ENCODE peak calls at places on chromosomes 6 and 20, in eight cellular contexts. U is BJ, O is body of pancreas, A is neural progenitor cell, L is A549, P is fibroblast of mammary gland, I is nephron progenitor cell, D is brain microvascular endothelial cell. J is an unnamed sample.
A peak's percentile ranks its signal among the peaks of the same experiment; 100 is the strongest.

GRCh38 chr6:5031150-5031549 is 27.3 kb upstream of the RPP40 start:
- DNase-seq in L (no peak), D (no peak), P (no peak), O (no peak), A (no peak), U (no peak), I (no peak), J (no peak)

GRCh38 chr6:52815167-52816092 is 11.8 kb upstream of the GSTA1 start:
- DNase-seq in D (peak; percentile 52), I (peak; percentile 57), L (peak; percentile 64), U (no peak), P (peak; percentile 58), A (peak; percentile 61), O (peak; percentile 73), J (no peak)

GRCh38 chr20:59831901-59832240 is 101.6 kb downstream of the SYCP2 start:
- DNase-seq in O (no peak), I (no peak), D (no peak), A (no peak), P (no peak), U (no peak), L (no peak), J (no peak)

GRCh38 chr6:117417851-117418250 is 7.9 kb downstream of the ROS1 start:
- DNase-seq in A (no peak), O (no peak), D (no peak), P (no peak), L (no peak), U (no peak), I (no peak), J (no peak)

GRCh38 chr6:64254558-64254957 is 619.0 kb downstream of the PHF3 start:
- DNase-seq in I (no peak), O (no peak), L (no peak), U (no peak), A (no peak), P (no peak), D (no peak), J (no peak)

GRCh38 chr6:43016166-43016915 is 2.3 kb downstream of the KLHDC3 start:
- DNase-seq in U (no peak), L (no peak), O (no peak), P (no peak), I (no peak), D (no peak), A (peak; percentile 33), J (no peak)

GRCh38 chr6:84074988-84075781 is 41.6 kb downstream of the MRAP2 start:
- DNase-seq in P (peak; percentile 28), L (no peak), O (no peak), D (peak; percentile 38), U (no peak), I (peak; percentile 17), A (peak; percentile 26), J (no peak)

GRCh38 chr6:113102761-113103160 is 754.4 kb upstream of the MARCKS start:
- DNase-seq in A (no peak), U (no peak), I (no peak), P (peak; percentile 68), D (peak; percentile 37), O (no peak), L (no peak), J (no peak)

GRCh38 chr6:33112148-33112547 is 36.4 kb downstream of the HLA-DPB1 start:
- DNase-seq in A (no peak), P (peak; percentile 65), U (peak; percentile 9), O (no peak), D (peak; percentile 70), I (no peak), L (no peak), J (no peak)

GRCh38 chr6:22363966-22364296 is 67.1 kb upstream of the PRL start:
- DNase-seq in I (no peak), L (no peak), P (peak; percentile 8), O (no peak), U (no peak), A (no peak), D (no peak), J (no peak)

GRCh38 chr6:69974193-69974592 is 107.8 kb downstream of the COL19A1 start:
- DNase-seq in U (no peak), O (peak; percentile 11), P (peak; percentile 8), I (no peak), A (no peak), D (peak; percentile 69), L (no peak), J (peak; percentile 68)

GRCh38 chr20:40304119-40304518 is 384.9 kb downstream of the MAFB start:
- DNase-seq in P (no peak), D (no peak), L (no peak), A (no peak), I (no peak), U (no peak), O (no peak), J (no peak)

GRCh38 chr20:18287915-18288747 is at the start of gene ZNF133:
- DNase-seq in I (peak; percentile 98), O (peak; percentile 96), L (peak; percentile 96), D (peak; percentile 93), U (peak; percentile 56), A (peak; percentile 96), P (peak; percentile 86), J (peak; percentile 57)
- TF ChIP-seq CTCF in I (no peak), O (no peak), L (no peak), D (peak; percentile 20), U (peak; percentile 27), A (peak; percentile 40), P (no peak), J (no peak)

GRCh38 chr6:37486440-37486839 is 13.3 kb downstream of the CCDC167 start:
- DNase-seq in O (no peak), P (no peak), D (no peak), I (no peak), L (no peak), A (no peak), U (no peak), J (no peak)
- TF ChIP-seq CTCF in O (no peak), P (no peak), D (no peak), I (no peak), L (no peak), A (no peak), U (no peak), J (no peak)

GRCh38 chr6:89776583-89777233 is 42.9 kb downstream of the MDN1 start:
- DNase-seq in I (no peak), L (no peak), D (no peak), U (no peak), O (no peak), P (no peak), A (no peak), J (no peak)
- TF ChIP-seq CTCF in I (no peak), L (no peak), D (no peak), U (no peak), O (no peak), P (no peak), A (no peak), J (peak; percentile 18)

DNA sequence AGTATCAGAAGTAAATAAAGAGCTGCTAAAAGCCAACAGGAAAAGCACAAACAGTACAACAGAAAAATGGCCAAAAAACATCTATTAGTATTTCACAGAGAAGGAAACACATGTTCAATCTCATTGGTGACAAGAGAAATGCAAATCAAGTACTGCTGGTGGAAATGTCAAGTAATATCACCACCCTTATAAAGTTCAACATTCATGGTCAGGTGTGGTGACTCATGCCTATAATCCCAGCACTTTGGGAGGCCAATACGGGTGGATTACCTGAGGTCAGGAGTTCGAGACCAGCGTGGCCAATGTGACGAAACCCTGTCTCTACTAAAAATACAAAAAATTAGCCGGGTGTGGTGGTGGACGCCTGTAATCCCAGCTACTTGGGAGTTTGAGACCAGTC is 42.8 kb downstream of the ESF1 start:
- DNase-seq in P (no peak), A (no peak), D (no peak), L (no peak), I (no peak), U (no peak), O (no peak), J (no peak)
- TF ChIP-seq CTCF in P (no peak), A (no peak), D (no peak), L (no peak), I (no peak), U (no peak), O (no peak), J (no peak)

GRCh38 chr20:577167-577791 is 32.8 kb downstream of the TCF15 start:
- DNase-seq in I (no peak), U (no peak), O (no peak), L (peak; percentile 55), P (peak; percentile 38), D (no peak), A (peak; percentile 58), J (no peak)
- TF ChIP-seq CTCF in I (peak; percentile 36), U (peak; percentile 26), O (no peak), L (peak; percentile 24), P (peak; percentile 38), D (peak; percentile 63), A (peak; percentile 53), J (peak; percentile 42)

DNA sequence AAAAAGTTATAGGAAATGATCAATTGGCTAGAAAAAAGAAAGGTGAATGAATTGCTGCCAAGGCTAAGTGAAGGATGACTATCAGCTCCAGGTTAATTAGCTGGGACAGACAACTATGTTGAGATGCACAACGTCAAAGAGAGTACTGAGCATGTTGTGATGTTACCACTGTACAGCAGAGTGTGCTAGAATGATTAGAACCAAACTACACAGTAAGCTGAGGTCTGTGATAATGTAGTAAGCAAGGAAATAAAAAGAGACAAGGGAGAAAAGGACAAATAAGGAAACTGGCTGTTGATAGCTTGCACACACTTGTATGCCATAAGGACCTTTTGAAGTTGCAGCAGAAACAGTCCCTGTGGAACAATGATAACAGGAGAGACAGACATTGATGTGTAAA is 189.7 kb downstream of the CENPW start:
- DNase-seq in I (no peak), A (no peak), D (no peak), U (no peak), P (peak; percentile 8), O (no peak), L (no peak), J (no peak)
- TF ChIP-seq CTCF in I (no peak), A (no peak), D (no peak), U (no peak), P (peak; percentile 11), O (no peak), L (no peak), J (no peak)

DNA sequence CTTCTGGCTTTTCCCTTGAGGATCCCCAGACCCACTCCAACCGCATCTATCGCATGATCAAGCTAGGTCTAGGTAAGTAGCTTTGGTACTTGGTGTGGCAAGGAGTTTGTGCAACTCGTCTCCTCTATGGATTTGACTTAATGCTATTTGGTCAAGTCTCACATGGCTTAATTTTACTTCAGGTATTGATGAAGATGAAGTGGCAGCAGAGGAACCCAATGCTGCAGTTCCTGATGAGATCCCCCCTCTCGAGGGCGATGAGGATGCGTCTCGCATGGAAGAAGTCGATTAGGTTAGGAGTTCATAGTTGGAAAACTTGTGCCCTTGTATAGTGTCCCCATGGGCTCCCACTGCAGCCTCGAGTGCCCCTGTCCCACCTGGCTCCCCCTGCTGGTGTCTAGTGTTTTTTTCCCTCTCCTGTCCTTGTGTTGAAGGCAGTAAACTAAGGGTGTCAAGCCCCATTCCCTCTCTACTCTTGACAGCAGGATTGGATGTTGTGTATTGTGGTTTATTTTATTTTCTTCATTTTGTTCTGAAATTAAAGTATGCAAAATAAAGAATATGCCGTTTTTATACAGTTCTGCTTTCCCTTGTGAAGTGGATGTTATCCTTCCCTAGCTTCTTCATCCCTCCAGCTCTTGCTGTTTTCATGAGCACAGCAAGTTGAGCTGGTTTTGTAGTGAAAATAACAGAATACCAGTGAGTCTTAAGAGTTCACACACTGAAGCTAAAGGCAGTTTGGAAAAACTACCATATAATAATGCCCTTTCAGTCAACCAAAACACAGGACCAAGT is 3.8 kb downstream of the SLC35B2 start:
- DNase-seq in D (peak; percentile 21), I (peak; percentile 59), O (peak; percentile 59), P (peak; percentile 49), L (no peak), A (peak; percentile 67), U (no peak), J (no peak)
- TF ChIP-seq CTCF in D (peak; percentile 68), I (peak; percentile 37), O (peak; percentile 44), P (peak; percentile 42), L (peak; percentile 40), A (peak; percentile 62), U (peak; percentile 55), J (peak; percentile 62)

GRCh38 chr6:21271431-21272155 is 322.0 kb upstream of the SOX4 start:
- DNase-seq in U (no peak), O (no peak), I (no peak), D (no peak), P (no peak), A (no peak), L (no peak), J (no peak)
- TF ChIP-seq CTCF in U (no peak), O (no peak), I (no peak), D (peak; percentile 7), P (no peak), A (peak; percentile 26), L (no peak), J (no peak)

J was measured in epithelial cell of proximal tubule.